ENCODE peak calls at places on chromosomes 13 and 19, in four cellular contexts. O is A549, Q is HepG2, E is GM12878. G is an unnamed sample.
A peak's percentile ranks its signal among the peaks of the same experiment; 100 is the strongest.

GRCh38 chr13:30615851-30616311 is 1.8 kb upstream of the USPL1 start:
- DNase-seq in O (no peak), Q (peak; percentile 8), E (no peak), G (peak; percentile 12)

GRCh38 chr13:30355405-30355741 is 48.0 kb upstream of the KATNAL1 start:
- DNase-seq in O (no peak), Q (peak; percentile 49), E (no peak), G (peak; percentile 53)

GRCh38 chr19:48618278-48618915 is 581 bp downstream of the RPL18 start:
- DNase-seq in O (no peak), Q (no peak), E (no peak), G (no peak)

GRCh38 chr19:41531438-41532311 is 44.3 kb upstream of the CEACAM21 start:
- DNase-seq in O (peak; percentile 85), Q (no peak), E (no peak), G (peak; percentile 74)

GRCh38 chr19:2650515-2650914 is 52.0 kb downstream of the GNG7 start:
- DNase-seq in O (no peak), Q (peak; percentile 61), E (no peak), G (no peak)

GRCh38 chr19:54684537-54684936 is 21.8 kb downstream of the LILRB4 start:
- DNase-seq in O (peak; percentile 25), Q (peak; percentile 49), E (no peak), G (peak; percentile 46)

GRCh38 chr19:42168206-42168605 is 36.0 kb upstream of the POU2F2 start:
- DNase-seq in O (no peak), Q (no peak), E (no peak), G (no peak)

GRCh38 chr13:51621597-51621996 is 37.3 kb downstream of the WDFY2 start:
- DNase-seq in O (no peak), Q (no peak), E (no peak), G (no peak)

GRCh38 chr19:14434157-14434501 is 1.0 kb downstream of the PKN1 start:
- DNase-seq in O (no peak), Q (no peak), E (no peak), G (no peak)

GRCh38 chr13:113151745-113152707 is 6.4 kb upstream of the PROZ start:
- DNase-seq in O (no peak), Q (no peak), E (no peak), G (no peak)

GRCh38 chr13:39836038-39836437 is 180.6 kb downstream of the COG6 start:
- DNase-seq in O (no peak), Q (no peak), E (no peak), G (no peak)

GRCh38 chr19:50214699-50215543 is 11.5 kb downstream of the MYH14 start:
- DNase-seq in O (no peak), Q (no peak), E (no peak), G (no peak)

GRCh38 chr19:28420731-28421550 is 792.0 kb downstream of the UQCRFS1 start:
- DNase-seq in O (no peak), Q (no peak), E (no peak), G (no peak)

GRCh38 chr19:2528543-2529173 is 52.7 kb downstream of the GADD45B start:
- DNase-seq in O (no peak), Q (no peak), E (no peak), G (no peak)

GRCh38 chr13:113837554-113838355 is 26.1 kb downstream of the GAS6 start:
- DNase-seq in O (peak; percentile 86), Q (peak; percentile 55), E (no peak), G (peak; percentile 49)

GRCh38 chr19:49512970-49513745 is 697 bp downstream of the FCGRT start:
- DNase-seq in O (no peak), Q (peak; percentile 89), E (no peak), G (peak; percentile 72)

GRCh38 chr19:7393934-7394508 is 45.3 kb downstream of the ARHGEF18 start:
- DNase-seq in O (no peak), Q (no peak), E (no peak), G (peak; percentile 24)

GRCh38 chr13:93420206-93420605 is 193.6 kb downstream of the GPC6 start:
- DNase-seq in O (no peak), Q (no peak), E (no peak), G (no peak)

GRCh38 chr13:41075034-41075433 is 13.7 kb downstream of the WBP4 start:
- DNase-seq in O (peak; percentile 24), Q (no peak), E (no peak), G (peak; percentile 48)

GRCh38 chr13:73754727-73755292 is 379.4 kb downstream of the KLF12 start:
- DNase-seq in O (peak; percentile 46), Q (peak; percentile 59), E (no peak), G (peak; percentile 12)

GRCh38 chr19:46133777-46134231 is 9.3 kb upstream of the IGFL3 start:
- DNase-seq in O (no peak), Q (no peak), E (no peak), G (no peak)

GRCh38 chr19:38831142-38831605 is 420 bp downstream of the ECH1 start:
- DNase-seq in O (peak; percentile 78), Q (peak; percentile 87), E (no peak), G (no peak)

GRCh38 chr13:38921081-38921480 is 69.5 kb downstream of the STOML3 start:
- DNase-seq in O (no peak), Q (no peak), E (no peak), G (no peak)

GRCh38 chr19:19568802-19569756 is 31.0 kb downstream of the CILP2 start:
- DNase-seq in O (no peak), Q (no peak), E (no peak), G (no peak)

GRCh38 chr13:32468502-32469147 is 40.7 kb upstream of the N4BP2L1 start:
- DNase-seq in O (peak; percentile 2), Q (no peak), E (no peak), G (no peak)

GRCh38 chr19:4639531-4640246 is 373 bp downstream of the TNFAIP8L1 start:
- DNase-seq in O (no peak), Q (peak; percentile 62), E (no peak), G (no peak)

GRCh38 chr19:38726761-38727301 is 17.4 kb downstream of the CAPN12 start:
- DNase-seq in O (no peak), Q (no peak), E (no peak), G (no peak)

GRCh38 chr19:44803442-44804428 is 5.2 kb upstream of the BCAM start:
- DNase-seq in O (no peak), Q (no peak), E (no peak), G (peak; percentile 29)

GRCh38 chr13:108755084-108755483 is 125.7 kb downstream of the MYO16 start:
- DNase-seq in O (no peak), Q (no peak), E (no peak), G (no peak)
- TF ChIP-seq CHD4 in O (no peak), Q (no peak), E (no peak), G (no peak)

GRCh38 chr13:110652755-110653154 is 37.4 kb downstream of the NAXD start:
- DNase-seq in O (no peak), Q (no peak), E (no peak), G (no peak)

GRCh38 chr13:110661256-110661655 is 44.7 kb downstream of the CARS2 start:
- DNase-seq in O (no peak), Q (no peak), E (no peak), G (no peak)

GRCh38 chr13:110653271-110653670 is 37.9 kb downstream of the NAXD start:
- DNase-seq in O (no peak), Q (no peak), E (no peak), G (no peak)

GRCh38 chr13:110653851-110654250 is 38.5 kb downstream of the NAXD start:
- DNase-seq in O (no peak), Q (no peak), E (no peak), G (no peak)

DNA sequence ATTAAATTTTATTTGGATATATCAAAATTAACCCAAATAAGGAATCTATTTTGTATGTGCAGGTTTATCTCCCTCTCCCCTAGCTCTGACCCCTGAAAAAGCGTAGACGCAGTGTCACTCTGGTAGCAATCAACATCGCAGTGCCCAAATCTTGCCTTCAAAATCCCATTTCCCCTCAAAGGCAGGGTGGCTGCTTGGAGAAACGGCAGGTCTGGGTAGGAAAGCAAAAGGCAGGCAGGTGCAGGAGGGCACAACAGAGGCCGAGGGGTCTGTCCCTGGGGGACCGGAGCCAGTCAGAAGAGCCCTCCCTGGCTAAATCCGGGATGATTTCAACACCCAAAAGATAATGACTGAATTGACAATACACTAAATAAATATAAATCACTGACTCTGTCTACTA is 41.9 kb downstream of the NAXD start:
- DNase-seq in O (no peak), Q (no peak), E (no peak), G (no peak)
- TF ChIP-seq CHD4 in O (no peak), Q (no peak), E (no peak), G (no peak)

GRCh38 chr13:99572921-99573320 is 71.6 kb downstream of the TM9SF2 start:
- DNase-seq in O (no peak), Q (no peak), E (no peak), G (no peak)
- TF ChIP-seq CHD4 in O (no peak), Q (no peak), E (no peak), G (no peak)

DNA sequence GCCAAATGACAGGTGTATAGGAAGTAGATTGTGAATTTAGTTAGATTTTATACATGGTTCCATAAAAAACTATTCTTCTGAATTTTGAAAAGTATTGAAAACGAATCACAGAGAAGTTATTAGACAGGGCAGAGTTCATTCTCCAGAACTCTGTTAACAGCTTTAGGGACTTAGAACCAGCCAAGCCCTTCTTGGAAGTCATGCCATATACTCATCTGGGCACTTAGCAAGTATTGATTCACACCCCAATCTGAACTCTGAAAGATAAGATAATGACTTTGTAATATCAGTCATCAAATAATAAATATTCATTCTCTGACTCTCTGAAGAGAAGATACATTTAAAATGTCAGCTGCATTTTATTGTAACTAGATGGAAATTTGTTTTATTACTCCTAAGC is 43.9 kb upstream of the ITM2B start:
- DNase-seq in O (no peak), Q (no peak), E (no peak), G (no peak)
- TF ChIP-seq CHD4 in O (no peak), Q (no peak), E (no peak), G (no peak)

GRCh38 chr13:99087130-99087953 is 109.5 kb upstream of the DOCK9 start:
- DNase-seq in O (peak; percentile 86), Q (peak; percentile 59), E (peak; percentile 36), G (peak; percentile 91)

GRCh38 chr13:99086869-99087129 is 108.9 kb upstream of the DOCK9 start:
- DNase-seq in O (no peak), Q (no peak), E (no peak), G (no peak)

GRCh38 chr13:99085139-99085845 is 107.4 kb upstream of the DOCK9 start:
- DNase-seq in O (no peak), Q (no peak), E (no peak), G (peak; percentile 28)

GRCh38 chr13:99085846-99086148 is 107.9 kb upstream of the DOCK9 start:
- DNase-seq in O (no peak), Q (no peak), E (no peak), G (no peak)

DNA sequence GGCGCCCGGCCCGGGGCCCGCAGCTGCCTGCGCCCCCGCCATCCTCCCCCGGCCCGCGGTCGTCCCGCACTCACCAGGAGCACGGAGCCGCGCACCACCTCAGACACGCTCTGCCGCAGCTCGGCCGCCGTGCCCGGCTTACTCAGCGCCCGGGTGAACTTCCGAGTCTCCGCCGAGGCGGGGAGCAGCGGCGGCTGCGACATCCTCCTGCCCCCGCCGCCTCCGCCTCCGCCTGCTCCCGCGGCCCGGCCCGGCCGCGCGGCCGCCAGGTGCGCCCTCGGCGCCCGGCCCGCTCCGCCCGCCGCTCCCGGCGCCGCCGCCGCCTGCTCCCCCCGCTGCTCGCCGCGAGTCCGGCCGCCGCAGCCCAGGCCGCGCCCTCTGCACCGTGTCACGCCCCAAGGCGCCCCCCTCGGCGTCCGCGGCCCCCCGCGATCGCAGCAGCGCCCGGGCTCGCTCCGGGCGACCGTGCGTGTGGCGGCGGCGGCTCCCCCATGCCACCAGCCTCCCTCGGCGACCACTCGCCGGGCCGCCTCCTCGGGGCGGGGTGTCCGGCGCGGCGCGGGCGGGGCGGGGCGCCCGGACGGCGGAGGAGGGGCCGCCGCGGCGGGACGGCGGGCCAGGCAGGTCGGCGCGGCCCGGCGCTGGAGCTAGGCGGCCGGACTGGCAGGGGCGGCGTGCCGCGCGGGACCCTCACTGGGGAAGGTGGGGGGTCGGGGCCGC is 108.4 kb upstream of the DOCK9 start:
- DNase-seq in O (peak; percentile 43), Q (no peak), E (no peak), G (peak; percentile 73)
- TF ChIP-seq CHD4 in O (no peak), Q (no peak), E (no peak), G (no peak)

G was measured in K562.